ENCODE peak calls at places on chromosomes 4 and X, in eight cellular contexts. L is H54; M is fibroblast of lung; Q is activated CD4-positive, alpha-beta T cell treated with anti-CD3 and anti-CD28 coated beads for 48 hours; E is AG20443; R is HCEC 1CT; G is myocyte; N is substantia nigra. S is an unnamed sample.

GRCh38 chr4:6885953-6886557 is 23.6 kb upstream of the TBC1D14 start:
- DNase-seq in M (peak), G (peak), Q (no peak), R (peak), L (no peak), E (peak), N (peak), S (peak)

GRCh38 chrX:75115707-75116413 is 40.2 kb downstream of the ABCB7 start:
- DNase-seq in G (no peak), L (no peak), Q (no peak), E (no peak), N (no peak), R (no peak), M (no peak), S (no peak)

GRCh38 chrX:153992180-153992579 is 19.6 kb downstream of the TMEM187 start:
- DNase-seq in Q (no peak), G (no peak), M (no peak), E (no peak), N (no peak), R (no peak), L (no peak), S (no peak)

GRCh38 chrX:119236599-119237525 is 777 bp downstream of the PGRMC1 start:
- DNase-seq in L (no peak), Q (peak), G (peak), R (peak), E (peak), N (peak), M (peak), S (peak)

GRCh38 chr4:122762520-122762919 is 30.0 kb downstream of the BBS12 start:
- DNase-seq in N (no peak), Q (no peak), G (no peak), R (no peak), L (no peak), E (no peak), M (no peak), S (no peak)

GRCh38 chr4:183375156-183375555 is 52.9 kb upstream of the CLDN24 start:
- DNase-seq in L (no peak), N (no peak), R (no peak), M (no peak), G (peak), E (no peak), Q (no peak), S (no peak)

GRCh38 chrX:129235903-129236302 is 287.4 kb downstream of the SMARCA1 start:
- DNase-seq in E (no peak), G (no peak), M (peak), L (no peak), N (no peak), R (no peak), Q (no peak), S (no peak)

GRCh38 chr4:183872531-183872930 is 32.6 kb upstream of the STOX2 start:
- DNase-seq in L (no peak), N (no peak), R (no peak), G (no peak), Q (no peak), E (no peak), M (no peak), S (no peak)

GRCh38 chr4:159655547-159655946 is 552.7 kb downstream of the RAPGEF2 start:
- DNase-seq in E (no peak), N (no peak), M (peak), Q (no peak), L (peak), R (no peak), G (peak), S (peak)

GRCh38 chrX:11398139-11398538 is 104.9 kb downstream of the AMELX start:
- DNase-seq in G (no peak), M (no peak), E (no peak), Q (no peak), R (no peak), N (no peak), L (no peak), S (no peak)

GRCh38 chr4:1693131-1693896 is 9.2 kb upstream of the FAM53A start:
- DNase-seq in Q (peak), L (peak), R (peak), G (peak), M (peak), N (peak), E (peak), S (peak)

GRCh38 chr4:40991908-40992307 is 222.4 kb downstream of the APBB2 start:
- DNase-seq in R (no peak), M (peak), N (no peak), L (no peak), G (no peak), E (no peak), Q (no peak), S (no peak)

GRCh38 chr4:187289371-187289770 is 565.7 kb upstream of the FAT1 start:
- DNase-seq in M (peak), G (no peak), Q (no peak), R (no peak), L (no peak), N (no peak), E (no peak), S (no peak)

GRCh38 chr4:31844350-31844749 is 1124.2 kb downstream of the PCDH7 start:
- DNase-seq in M (no peak), N (no peak), R (no peak), L (no peak), E (no peak), Q (no peak), G (no peak), S (no peak)

GRCh38 chr4:48194986-48195773 is 61.1 kb upstream of the TXK start:
- DNase-seq in G (peak), M (peak), L (no peak), N (no peak), R (peak), E (no peak), Q (no peak), S (no peak)

S was measured in RKO.